ENCODE peak calls at places on chromosomes 7 and 10, in ten cellular contexts. R, Z, E, T, V, B, F, W, D and A are unnamed samples.

GRCh38 chr7:19900118-19900517 is 126.7 kb upstream of the TMEM196 start:
- DNase-seq in V (no peak), E (no peak), F (no peak), Z (no peak), B (no peak), R (no peak), D (no peak), T (no peak), W (no peak), A (no peak)

GRCh38 chr10:116771101-116771705 is 28.8 kb upstream of the HSPA12A start:
- DNase-seq in V (peak; percentile 87), Z (peak; percentile 93), T (no peak), B (no peak), W (peak; percentile 44), F (peak; percentile 49), E (peak; percentile 61), R (no peak), D (peak; percentile 95), A (peak; percentile 35)

GRCh38 chr7:380226-380550 is 90.2 kb downstream of the FOXL3 start:
- DNase-seq in Z (no peak), R (no peak), B (no peak), T (no peak), E (no peak), D (peak; percentile 4), F (no peak), V (no peak), W (no peak), A (no peak)

GRCh38 chr10:42981358-42982236 is 95.3 kb upstream of the RET start:
- DNase-seq in T (no peak), R (no peak), B (no peak), V (no peak), W (no peak), F (no peak), D (no peak), Z (peak; percentile 27), E (peak; percentile 13), A (no peak)

GRCh38 chr10:126481181-126481580 is 92.9 kb upstream of the ADAM12 start:
- DNase-seq in D (no peak), B (no peak), W (no peak), E (no peak), Z (no peak), T (no peak), F (no peak), R (peak; percentile 64), V (no peak), A (no peak)

GRCh38 chr7:80107278-80107677 is 27.4 kb upstream of the GNAI1 start:
- DNase-seq in T (no peak), D (no peak), V (no peak), B (no peak), E (no peak), F (no peak), R (no peak), Z (no peak), W (no peak), A (no peak)

GRCh38 chr10:5988336-5988920 is 11.1 kb upstream of the IL15RA start:
- DNase-seq in R (peak; percentile 70), D (no peak), F (no peak), V (no peak), B (no peak), T (no peak), E (no peak), Z (no peak), W (no peak), A (no peak)

GRCh38 chr7:22569586-22570321 is 69.8 kb upstream of the STEAP1B start:
- DNase-seq in Z (peak; percentile 56), W (no peak), R (peak; percentile 66), F (no peak), V (peak; percentile 29), T (no peak), B (peak; percentile 11), E (no peak), D (peak; percentile 37), A (no peak)

GRCh38 chr10:81920213-81920829 is 45.3 kb downstream of the NRG3 start:
- DNase-seq in D (no peak), T (no peak), F (no peak), B (no peak), E (no peak), R (peak; percentile 34), Z (no peak), W (no peak), V (no peak), A (no peak)

GRCh38 chr10:124736491-124737136 is 7.6 kb downstream of the FAM53B start:
- DNase-seq in W (no peak), R (peak; percentile 92), B (peak; percentile 81), Z (peak; percentile 89), T (no peak), F (no peak), E (peak; percentile 86), D (peak; percentile 28), V (no peak), A (peak; percentile 98)

GRCh38 chr7:142579946-142580345 is 169.3 kb upstream of the PRSS1 start:
- DNase-seq in V (no peak), Z (no peak), F (no peak), R (no peak), T (no peak), W (no peak), E (no peak), D (no peak), B (no peak), A (no peak)

GRCh38 chr7:56218510-56218909 is 102.3 kb upstream of the NUPR2 start:
- DNase-seq in Z (no peak), E (no peak), D (no peak), F (no peak), T (no peak), R (no peak), B (no peak), V (no peak), W (no peak), A (no peak)

GRCh38 chr10:33095867-33096479 is 137.9 kb upstream of the ITGB1 start:
- DNase-seq in W (no peak), E (no peak), R (no peak), Z (no peak), B (no peak), D (no peak), V (no peak), F (no peak), T (no peak), A (no peak)

GRCh38 chr7:155557778-155558177 is 11.4 kb upstream of the CNPY1 start:
- DNase-seq in V (no peak), Z (no peak), T (no peak), R (no peak), W (no peak), F (no peak), E (no peak), B (no peak), D (no peak), A (no peak)

GRCh38 chr7:144390481-144390880 is 13.0 kb downstream of the NOBOX start:
- DNase-seq in W (no peak), F (no peak), V (no peak), B (no peak), D (no peak), Z (no peak), T (no peak), E (no peak), R (peak; percentile 77), A (no peak)

GRCh38 chr10:1464866-1465265 is 272.5 kb downstream of the ADARB2 start:
- DNase-seq in B (no peak), T (no peak), D (no peak), R (no peak), Z (no peak), F (no peak), E (no peak), W (peak; percentile 12), V (no peak), A (no peak)

GRCh38 chr10:79910344-79910743 is 38.6 kb downstream of the SFTPD start:
- DNase-seq in B (no peak), Z (no peak), D (no peak), W (no peak), F (no peak), E (no peak), T (no peak), V (no peak), R (no peak), A (no peak)

GRCh38 chr7:149669121-149669818 is 104.1 kb downstream of the ZNF467 start:
- DNase-seq in R (no peak), Z (no peak), D (peak; percentile 29), W (no peak), E (no peak), F (peak; percentile 16), B (no peak), V (peak; percentile 11), T (peak; percentile 51), A (no peak)

GRCh38 chr10:68406815-68407585 is at the start of gene RUFY2:
- DNase-seq in F (peak; percentile 53), E (peak; percentile 82), W (peak; percentile 80), B (peak; percentile 81), T (peak; percentile 33), Z (peak; percentile 75), R (peak; percentile 92), D (peak; percentile 79), V (peak; percentile 48), A (peak; percentile 83)

GRCh38 chr7:131538071-131538790 is 18.2 kb downstream of the PODXL start:
- DNase-seq in D (peak; percentile 55), B (no peak), E (no peak), Z (no peak), R (no peak), V (peak; percentile 20), W (peak; percentile 80), F (no peak), T (peak; percentile 72), A (no peak)

GRCh38 chr7:85022064-85022697 is 164.7 kb downstream of the SEMA3D start:
- DNase-seq in W (no peak), D (no peak), V (no peak), B (no peak), R (no peak), E (no peak), F (no peak), Z (no peak), T (no peak), A (no peak)

GRCh38 chr10:114544045-114544659 is 113.9 kb downstream of the ABLIM1 start:
- DNase-seq in E (no peak), W (no peak), F (no peak), B (no peak), R (no peak), D (no peak), T (no peak), V (no peak), Z (peak; percentile 26), A (no peak)

GRCh38 chr7:1665721-1666250 is 4.3 kb upstream of the ELFN1 start:
- DNase-seq in D (peak; percentile 54), E (peak; percentile 69), W (no peak), Z (no peak), R (no peak), V (no peak), B (no peak), T (no peak), F (no peak), A (no peak)

GRCh38 chr7:98879198-98879988 is 1.1 kb downstream of the TRRAP start:
- DNase-seq in Z (peak; percentile 46), R (no peak), E (no peak), T (peak; percentile 27), B (no peak), F (no peak), W (no peak), V (peak; percentile 46), D (peak; percentile 36), A (peak; percentile 42)

GRCh38 chr7:116417593-116418345 is 81.8 kb upstream of the CAV2 start:
- DNase-seq in D (no peak), V (no peak), F (no peak), T (no peak), E (no peak), B (no peak), W (no peak), R (no peak), Z (no peak), A (no peak)